ENCODE peak calls at places on chromosomes 1 and 21, in seven cellular contexts. D is substantia nigra; R is Right ventricle myocardium superior; Z is NK-92 treated with Interleukin-12 subunit alpha and Interleukin-12 subunit beta, amount 100 ng/mL, for 24 hours; K is naive thymus-derived CD4-positive, alpha-beta T cell; A is cardiac muscle cell; X is RCC 7860. B is an unnamed sample.

GRCh38 chr1:117902944-117903343 is 26.5 kb downstream of the GDAP2 start:
- DNase-seq in D (no peak), R (no peak), Z (no peak), K (no peak), A (no peak), X (no peak), B (no peak)

GRCh38 chr21:43276811-43277210 is 108.0 kb downstream of the CRYAA start:
- DNase-seq in D (no peak), R (peak), Z (no peak), K (no peak), A (no peak), X (no peak), B (no peak)

GRCh38 chr1:59750612-59751395 is 63.9 kb upstream of the HOOK1 start:
- DNase-seq in D (no peak), R (no peak), Z (no peak), K (no peak), A (no peak), X (peak), B (no peak)

GRCh38 chr21:32021319-32022027 is 148.7 kb downstream of the HUNK start:
- DNase-seq in D (peak), R (peak), Z (no peak), K (no peak), A (no peak), X (no peak), B (no peak)

GRCh38 chr21:21751286-21751685 is 753.1 kb downstream of the NCAM2 start:
- DNase-seq in D (no peak), R (no peak), Z (no peak), K (no peak), A (no peak), X (no peak), B (no peak)

GRCh38 chr1:3910769-3911520 is 10.9 kb upstream of the C1orf174 start:
- DNase-seq in D (peak), R (peak), Z (peak), K (peak), A (peak), X (peak), B (peak)

GRCh38 chr1:30613188-30613587 is 110.2 kb downstream of the MATN1 start:
- DNase-seq in D (no peak), R (no peak), Z (no peak), K (no peak), A (no peak), X (no peak), B (no peak)

GRCh38 chr1:6254691-6255090 is 6.2 kb downstream of the GPR153 start:
- DNase-seq in D (no peak), R (no peak), Z (no peak), K (no peak), A (no peak), X (no peak), B (no peak)

GRCh38 chr1:172815740-172816139 is 156.8 kb downstream of the FASLG start:
- DNase-seq in D (no peak), R (no peak), Z (no peak), K (no peak), A (no peak), X (no peak), B (no peak)

GRCh38 chr1:47838562-47839459 is 158.4 kb downstream of the TRABD2B start:
- DNase-seq in D (no peak), R (peak), Z (no peak), K (no peak), A (no peak), X (no peak), B (no peak)

GRCh38 chr21:41142051-41142795 is 25.7 kb upstream of the BACE2 start:
- DNase-seq in D (no peak), R (no peak), Z (no peak), K (no peak), A (no peak), X (peak), B (no peak)

GRCh38 chr1:156706647-156707008 is 1.2 kb upstream of the CRABP2 start:
- DNase-seq in D (no peak), R (peak), Z (no peak), K (no peak), A (peak), X (no peak), B (peak)

GRCh38 chr1:114235281-114235680 is 81.6 kb upstream of the SYT6 start:
- DNase-seq in D (no peak), R (no peak), Z (no peak), K (no peak), A (no peak), X (no peak), B (no peak)

GRCh38 chr21:34204481-34205439 is 131.4 kb downstream of the MRPS6 start:
- DNase-seq in D (no peak), R (no peak), Z (no peak), K (no peak), A (no peak), X (no peak), B (no peak)

GRCh38 chr1:9731051-9731537 is 79.6 kb downstream of the PIK3CD start:
- DNase-seq in D (no peak), R (no peak), Z (no peak), K (no peak), A (no peak), X (no peak), B (no peak)

GRCh38 chr1:1244192-1244811 is 2.2 kb downstream of the C1QTNF12 start:
- DNase-seq in D (no peak), R (no peak), Z (no peak), K (no peak), A (no peak), X (no peak), B (no peak)

GRCh38 chr21:38349111-38349746 is 92.4 kb downstream of the KCNJ15 start:
- DNase-seq in D (no peak), R (no peak), Z (no peak), K (no peak), A (no peak), X (no peak), B (no peak)

GRCh38 chr1:204150702-204151561 is 912 bp downstream of the ETNK2 start:
- DNase-seq in D (no peak), R (no peak), Z (no peak), K (no peak), A (no peak), X (no peak), B (no peak)

GRCh38 chr1:27504588-27505419 is 14.8 kb upstream of the WASF2 start:
- DNase-seq in D (peak), R (peak), Z (no peak), K (no peak), A (peak), X (no peak), B (no peak)

GRCh38 chr1:90348934-90349333 is 354.0 kb downstream of the ZNF326 start:
- DNase-seq in D (no peak), R (no peak), Z (no peak), K (no peak), A (no peak), X (no peak), B (no peak)

GRCh38 chr1:80457409-80457808 is 1343.3 kb upstream of the ADGRL2 start:
- DNase-seq in D (no peak), R (no peak), Z (no peak), K (no peak), A (no peak), X (no peak), B (no peak)

GRCh38 chr21:45318556-45319341 is 31.1 kb upstream of the POFUT2 start:
- DNase-seq in D (no peak), R (peak), Z (no peak), K (no peak), A (no peak), X (peak), B (no peak)

GRCh38 chr1:38872401-38873026 is 634 bp downstream of the MYCBP start:
- DNase-seq in D (no peak), R (no peak), Z (no peak), K (peak), A (peak), X (no peak), B (no peak)

GRCh38 chr1:23423415-23424170 is 955 bp downstream of the TCEA3 start:
- DNase-seq in D (no peak), R (no peak), Z (no peak), K (peak), A (peak), X (no peak), B (peak)

GRCh38 chr1:61743432-61743705 is 1.1 kb downstream of the PATJ start:
- DNase-seq in D (no peak), R (no peak), Z (no peak), K (no peak), A (no peak), X (no peak), B (no peak)

GRCh38 chr1:19892628-19893168 is 10.5 kb downstream of the OTUD3 start:
- DNase-seq in D (no peak), R (no peak), Z (no peak), K (no peak), A (no peak), X (no peak), B (no peak)

GRCh38 chr21:45622416-45623097 is 21.0 kb upstream of the PCBP3 start:
- DNase-seq in D (no peak), R (no peak), Z (no peak), K (no peak), A (no peak), X (no peak), B (no peak)

GRCh38 chr1:54499097-54500029 is 48.7 kb upstream of the ACOT11 start:
- DNase-seq in D (no peak), R (no peak), Z (no peak), K (peak), A (peak), X (no peak), B (no peak)

GRCh38 chr1:45765999-45766792 is 15.7 kb upstream of the IPP start:
- DNase-seq in D (no peak), R (no peak), Z (no peak), K (no peak), A (no peak), X (no peak), B (no peak)

GRCh38 chr1:168454211-168454815 is 89.5 kb downstream of the XCL2 start:
- DNase-seq in D (no peak), R (no peak), Z (no peak), K (no peak), A (no peak), X (peak), B (no peak)

GRCh38 chr1:117843791-117844190 is 85.6 kb downstream of the GDAP2 start:
- DNase-seq in D (no peak), R (no peak), Z (no peak), K (no peak), A (no peak), X (no peak), B (no peak)

GRCh38 chr21:45999581-46000181 is 18.1 kb downstream of the COL6A1 start:
- DNase-seq in D (no peak), R (no peak), Z (no peak), K (no peak), A (no peak), X (no peak), B (peak)

GRCh38 chr1:64745986-64746940 is 1.4 kb downstream of the RAVER2 start:
- DNase-seq in D (no peak), R (no peak), Z (no peak), K (no peak), A (no peak), X (no peak), B (no peak)

GRCh38 chr1:208412994-208413393 is 168.8 kb upstream of the PLXNA2 start:
- DNase-seq in D (no peak), R (no peak), Z (no peak), K (no peak), A (no peak), X (no peak), B (no peak)

GRCh38 chr1:22096463-22096862 is 44.0 kb downstream of the CDC42 start:
- DNase-seq in D (no peak), R (no peak), Z (no peak), K (no peak), A (no peak), X (no peak), B (no peak)

GRCh38 chr21:31686272-31686913 is 26.9 kb downstream of the SOD1 start:
- DNase-seq in D (no peak), R (no peak), Z (no peak), K (no peak), A (no peak), X (no peak), B (no peak)